ENCODE peak calls at places on chromosomes 12 and 14, in four cellular contexts. Q is GM12878, E is GM23338, S is HCT116. O is an unnamed sample.

GRCh38 chr12:57775563-57776246 is 3.3 kb downstream of the EEF1AKMT3 start:
- DNase-seq in E (peak), S (no peak), Q (no peak), O (no peak)

GRCh38 chr14:51726166-51726899 is 74.6 kb downstream of the FRMD6 start:
- DNase-seq in E (no peak), Q (no peak), S (no peak), O (no peak)

GRCh38 chr12:88985011-88985410 is 367.3 kb downstream of the DUSP6 start:
- DNase-seq in E (no peak), S (no peak), Q (no peak), O (no peak)

GRCh38 chr12:100913872-100914600 is 119.5 kb downstream of the ANO4 start:
- DNase-seq in E (no peak), Q (no peak), S (no peak), O (no peak)

GRCh38 chr12:27667540-27667939 is 28.7 kb upstream of the REP15 start:
- DNase-seq in E (no peak), S (no peak), Q (no peak), O (no peak)

GRCh38 chr14:55094630-55095157 is 34.4 kb upstream of the LGALS3 start:
- DNase-seq in E (no peak), Q (no peak), S (no peak), O (no peak)

GRCh38 chr12:31444801-31445200 is 118.9 kb upstream of the SINHCAF start:
- DNase-seq in Q (no peak), E (peak), S (no peak), O (no peak)

GRCh38 chr14:105490318-105490571 is 801 bp upstream of the TEDC1 start:
- DNase-seq in E (no peak), S (no peak), Q (no peak), O (no peak)

GRCh38 chr12:8658361-8658760 is 4.3 kb downstream of the MFAP5 start:
- DNase-seq in E (peak), Q (no peak), S (no peak), O (no peak)

GRCh38 chr14:64614992-64615391 is 65.2 kb downstream of the PPP1R36 start:
- DNase-seq in E (no peak), Q (no peak), S (no peak), O (no peak)

GRCh38 chr12:3655331-3655900 is 97.5 kb downstream of the CRACR2A start:
- DNase-seq in Q (no peak), S (no peak), E (peak), O (no peak)

GRCh38 chr12:31227401-31227981 is 98.5 kb downstream of the SINHCAF start:
- DNase-seq in E (no peak), Q (no peak), S (no peak), O (no peak)

GRCh38 chr12:75812341-75813018 is 219.1 kb downstream of the PHLDA1 start:
- DNase-seq in E (peak), Q (no peak), S (no peak), O (no peak)

GRCh38 chr14:39988939-39989338 is 556.7 kb upstream of the FBXO33 start:
- DNase-seq in E (peak), Q (no peak), S (peak), O (no peak)

GRCh38 chr14:53696217-53696965 is 260.2 kb downstream of the BMP4 start:
- DNase-seq in E (no peak), Q (no peak), S (no peak), O (no peak)

GRCh38 chr14:58746261-58746660 is 108.5 kb downstream of the DACT1 start:
- DNase-seq in E (no peak), Q (no peak), S (peak), O (no peak)

GRCh38 chr14:69333791-69334337 is 64.2 kb downstream of the ERH start:
- DNase-seq in E (no peak), S (no peak), Q (no peak), O (no peak)

GRCh38 chr12:46369474-46370379 is 2.8 kb downstream of the SLC38A2 start:
- DNase-seq in E (no peak), Q (no peak), S (no peak), O (no peak)

GRCh38 chr14:99807413-99808132 is 14.4 kb downstream of the EML1 start:
- DNase-seq in E (peak), Q (no peak), S (no peak), O (no peak)

GRCh38 chr14:99809864-99810854 is 16.9 kb downstream of the EML1 start:
- DNase-seq in Q (no peak), S (no peak), E (no peak), O (no peak)

GRCh38 chr14:99808133-99808505 is 14.9 kb downstream of the EML1 start:
- DNase-seq in Q (no peak), E (no peak), S (no peak), O (no peak)

GRCh38 chr14:99808515-99808914 is 15.3 kb downstream of the EML1 start:
- DNase-seq in E (no peak), S (no peak), Q (no peak), O (no peak)

GRCh38 chr14:99809376-99809775 is 16.2 kb downstream of the EML1 start:
- DNase-seq in E (no peak), S (no peak), Q (no peak), O (no peak)
- TF ChIP-seq POLR2AphosphoS5 in E (no peak), S (no peak), Q (no peak), O (no peak)

GRCh38 chr12:47811581-47812484 is 7.9 kb downstream of the HDAC7 start:
- DNase-seq in S (no peak), E (no peak), Q (no peak), O (no peak)
- TF ChIP-seq POLR2AphosphoS5 in S (no peak), E (no peak), Q (no peak), O (peak)

GRCh38 chr12:29159690-29160089 is 10.6 kb downstream of the FAR2 start:
- DNase-seq in Q (no peak), S (no peak), E (no peak), O (no peak)

GRCh38 chr12:29155079-29155478 is 6.0 kb downstream of the FAR2 start:
- DNase-seq in E (no peak), Q (no peak), S (no peak), O (no peak)

GRCh38 chr12:29160230-29160629 is 11.2 kb downstream of the FAR2 start:
- DNase-seq in E (no peak), S (no peak), Q (no peak), O (no peak)

GRCh38 chr12:29157486-29157946 is 8.4 kb downstream of the FAR2 start:
- DNase-seq in E (no peak), Q (no peak), S (no peak), O (no peak)

GRCh38 chr12:29158364-29158763 is 9.3 kb downstream of the FAR2 start:
- DNase-seq in E (no peak), S (no peak), Q (no peak), O (no peak)
- TF ChIP-seq POLR2AphosphoS5 in E (no peak), S (no peak), Q (no peak), O (no peak)

DNA sequence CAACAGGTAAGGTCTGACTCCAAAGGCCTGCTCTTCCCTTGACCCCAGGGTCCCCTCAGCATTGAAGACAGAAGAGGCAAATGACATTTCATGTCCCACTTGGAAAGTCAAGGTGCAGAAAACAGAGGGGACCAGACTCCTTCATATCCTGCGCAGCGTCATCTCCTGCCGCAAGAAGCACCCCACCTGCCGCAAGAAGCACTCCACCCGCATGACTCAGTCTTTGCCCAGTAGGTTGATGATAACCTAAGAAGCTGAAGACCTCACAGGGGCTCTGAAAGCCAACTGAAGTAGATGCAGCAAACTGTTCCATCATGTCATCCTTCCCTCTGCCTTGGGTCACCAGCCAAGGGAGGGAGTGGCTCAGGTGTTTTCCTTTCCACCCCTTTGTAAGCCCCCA is 11.6 kb upstream of the SMUG1 start:
- DNase-seq in Q (no peak), E (no peak), S (no peak), O (no peak)
- TF ChIP-seq POLR2AphosphoS5 in Q (no peak), E (no peak), S (no peak), O (no peak)

DNA sequence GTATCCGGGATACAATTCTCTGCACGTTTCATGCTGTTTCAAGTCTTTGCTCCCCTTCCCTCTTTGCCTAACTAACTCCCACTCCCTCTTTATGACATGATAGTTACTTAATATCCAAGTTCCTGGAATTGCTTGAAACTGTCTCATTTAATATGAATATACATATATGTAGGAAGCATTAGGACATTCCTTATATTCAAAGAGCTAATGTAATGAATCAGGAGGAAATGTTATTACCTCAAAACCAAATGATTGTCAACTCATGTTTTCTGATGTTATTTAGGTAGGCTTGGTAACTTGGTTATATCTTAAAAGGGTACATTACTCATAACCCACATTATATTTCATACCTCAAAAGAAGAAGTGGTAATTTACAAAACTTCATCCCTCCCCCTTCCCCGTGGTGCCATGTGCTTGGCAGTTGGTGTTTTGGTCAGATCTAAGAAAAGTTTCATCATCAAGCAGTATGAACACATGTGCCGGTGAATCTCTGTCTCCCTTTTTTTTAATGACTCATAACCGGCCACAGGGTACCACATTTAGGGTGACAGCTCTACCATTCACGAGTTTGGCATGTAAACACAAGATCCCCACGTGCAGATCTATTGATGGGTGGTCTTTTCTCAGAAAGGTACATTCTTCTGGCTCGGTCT is 56.5 kb downstream of the HCAR2 start:
- DNase-seq in Q (peak), E (no peak), S (no peak), O (no peak)
- TF ChIP-seq POLR2AphosphoS5 in Q (no peak), E (no peak), S (no peak), O (no peak)

GRCh38 chr14:75280448-75280830 is 1.8 kb downstream of the FOS start:
- DNase-seq in Q (no peak), S (no peak), E (no peak), O (no peak)
- TF ChIP-seq POLR2AphosphoS5 in Q (no peak), S (peak), E (no peak), O (no peak)

DNA sequence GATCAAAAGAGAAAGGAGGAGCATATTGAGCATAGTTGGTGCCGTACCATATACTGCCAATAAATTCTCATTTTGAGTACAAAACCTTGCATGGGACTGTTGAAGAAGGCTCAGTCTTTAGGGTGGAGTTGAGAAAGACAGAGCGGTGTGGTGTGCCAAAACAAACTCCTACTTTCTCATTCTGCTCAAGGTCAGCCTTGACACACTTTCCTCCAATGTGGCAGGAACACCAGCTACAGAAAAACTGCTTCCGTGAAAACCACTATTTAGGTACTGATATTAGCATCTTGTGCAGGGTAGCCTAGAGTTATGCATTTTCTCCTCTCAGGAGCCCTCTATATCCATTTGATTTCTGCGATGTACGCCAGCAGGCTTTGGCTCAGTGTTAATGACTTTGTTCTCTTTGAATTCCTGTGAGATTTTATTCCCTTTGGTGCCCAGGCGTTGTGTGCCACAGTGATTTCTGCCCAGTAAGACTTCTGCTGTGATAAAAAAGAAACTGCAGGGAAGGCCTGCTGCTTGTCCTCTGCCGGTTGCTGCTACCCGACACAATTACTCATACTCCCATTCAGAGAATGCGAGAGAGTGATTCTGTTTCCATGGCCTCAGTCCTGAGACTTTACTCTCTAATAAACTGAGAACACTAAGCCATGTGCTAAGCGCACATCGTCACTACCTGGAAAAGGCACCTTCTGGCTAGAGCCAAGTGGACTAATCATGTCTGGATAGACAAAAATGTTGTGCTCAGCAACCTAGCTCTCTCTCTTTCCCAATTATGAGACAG is 88.3 kb upstream of the MDM1 start:
- DNase-seq in E (no peak), S (no peak), Q (no peak), O (no peak)
- TF ChIP-seq POLR2AphosphoS5 in E (no peak), S (no peak), Q (no peak), O (no peak)